ENCODE peak calls at places on chromosomes 12 and 14, in eight cellular contexts. One of them, this sample, is unnamed.

GRCh38 chr12:76031081-76031413 is 529 bp downstream of the PHLDA1 start:
- DNase-seq in Caki2: no peak
- DNase-seq in activated CD8-positive, alpha-beta T cell treated with anti-CD3 and anti-CD28 coated beads, Interleukin-2, amount 10 ng/mL, durations not matched to agents 7 days and 5 days: no peak
- DNase-seq in GM12891: no peak
- DNase-seq in left ventricle myocardium superior: no peak
- DNase-seq in GM19239: no peak
- DNase-seq in left lobe of liver: no peak
- DNase-seq in stimulated activated effector memory CD8-positive, alpha-beta T cell treated with anti-CD3 and anti-CD28 coated beads, Interleukin-12 subunit alpha, Interleukin-12 subunit beta, amount 100 ng/mL, for 72 hours: no peak
- DNase-seq in this sample: no peak

GRCh38 chr12:52022841-52023181 is 16.1 kb downstream of the TAMALIN start:
- DNase-seq in Caki2: peak; percentile 90
- DNase-seq in activated CD8-positive, alpha-beta T cell treated with anti-CD3 and anti-CD28 coated beads, Interleukin-2, amount 10 ng/mL, durations not matched to agents 7 days and 5 days: no peak
- DNase-seq in GM12891: no peak
- DNase-seq in left ventricle myocardium superior: no peak
- DNase-seq in GM19239: no peak
- DNase-seq in left lobe of liver: no peak
- DNase-seq in stimulated activated effector memory CD8-positive, alpha-beta T cell treated with anti-CD3 and anti-CD28 coated beads, Interleukin-12 subunit alpha, Interleukin-12 subunit beta, amount 100 ng/mL, for 72 hours: no peak
- DNase-seq in this sample: no peak

GRCh38 chr12:89092297-89092696 is 260.0 kb downstream of the DUSP6 start:
- DNase-seq in Caki2: no peak
- DNase-seq in activated CD8-positive, alpha-beta T cell treated with anti-CD3 and anti-CD28 coated beads, Interleukin-2, amount 10 ng/mL, durations not matched to agents 7 days and 5 days: no peak
- DNase-seq in GM12891: no peak
- DNase-seq in left ventricle myocardium superior: no peak
- DNase-seq in GM19239: no peak
- DNase-seq in left lobe of liver: no peak
- DNase-seq in stimulated activated effector memory CD8-positive, alpha-beta T cell treated with anti-CD3 and anti-CD28 coated beads, Interleukin-12 subunit alpha, Interleukin-12 subunit beta, amount 100 ng/mL, for 72 hours: no peak
- DNase-seq in this sample: no peak

GRCh38 chr14:30906752-30907658 is 32.6 kb downstream of the COCH start:
- DNase-seq in Caki2: peak; percentile 3
- DNase-seq in activated CD8-positive, alpha-beta T cell treated with anti-CD3 and anti-CD28 coated beads, Interleukin-2, amount 10 ng/mL, durations not matched to agents 7 days and 5 days: no peak
- DNase-seq in GM12891: no peak
- DNase-seq in left ventricle myocardium superior: no peak
- DNase-seq in GM19239: no peak
- DNase-seq in left lobe of liver: no peak
- DNase-seq in stimulated activated effector memory CD8-positive, alpha-beta T cell treated with anti-CD3 and anti-CD28 coated beads, Interleukin-12 subunit alpha, Interleukin-12 subunit beta, amount 100 ng/mL, for 72 hours: no peak
- DNase-seq in this sample: no peak

GRCh38 chr12:47755655-47756562 is 2.8 kb downstream of the RAPGEF3 start:
- DNase-seq in Caki2: peak; percentile 66
- DNase-seq in activated CD8-positive, alpha-beta T cell treated with anti-CD3 and anti-CD28 coated beads, Interleukin-2, amount 10 ng/mL, durations not matched to agents 7 days and 5 days: no peak
- DNase-seq in GM12891: no peak
- DNase-seq in left ventricle myocardium superior: no peak
- DNase-seq in GM19239: peak; percentile 79
- DNase-seq in left lobe of liver: no peak
- DNase-seq in stimulated activated effector memory CD8-positive, alpha-beta T cell treated with anti-CD3 and anti-CD28 coated beads, Interleukin-12 subunit alpha, Interleukin-12 subunit beta, amount 100 ng/mL, for 72 hours: no peak
- DNase-seq in this sample: no peak

GRCh38 chr12:66132408-66132807 is 1.9 kb upstream of the LLPH start:
- DNase-seq in Caki2: peak; percentile 82
- DNase-seq in activated CD8-positive, alpha-beta T cell treated with anti-CD3 and anti-CD28 coated beads, Interleukin-2, amount 10 ng/mL, durations not matched to agents 7 days and 5 days: no peak
- DNase-seq in GM12891: no peak
- DNase-seq in left ventricle myocardium superior: no peak
- DNase-seq in GM19239: no peak
- DNase-seq in left lobe of liver: no peak
- DNase-seq in stimulated activated effector memory CD8-positive, alpha-beta T cell treated with anti-CD3 and anti-CD28 coated beads, Interleukin-12 subunit alpha, Interleukin-12 subunit beta, amount 100 ng/mL, for 72 hours: no peak
- DNase-seq in this sample: no peak

GRCh38 chr12:54140958-54141388 is 47.8 kb downstream of the SMUG1 start:
- DNase-seq in Caki2: no peak
- DNase-seq in activated CD8-positive, alpha-beta T cell treated with anti-CD3 and anti-CD28 coated beads, Interleukin-2, amount 10 ng/mL, durations not matched to agents 7 days and 5 days: no peak
- DNase-seq in GM12891: no peak
- DNase-seq in left ventricle myocardium superior: peak; percentile 39
- DNase-seq in GM19239: no peak
- DNase-seq in left lobe of liver: no peak
- DNase-seq in stimulated activated effector memory CD8-positive, alpha-beta T cell treated with anti-CD3 and anti-CD28 coated beads, Interleukin-12 subunit alpha, Interleukin-12 subunit beta, amount 100 ng/mL, for 72 hours: no peak
- DNase-seq in this sample: no peak

GRCh38 chr14:50388256-50388931 is 8.3 kb downstream of the CDKL1 start:
- DNase-seq in Caki2: peak; percentile 84
- DNase-seq in activated CD8-positive, alpha-beta T cell treated with anti-CD3 and anti-CD28 coated beads, Interleukin-2, amount 10 ng/mL, durations not matched to agents 7 days and 5 days: no peak
- DNase-seq in GM12891: no peak
- DNase-seq in left ventricle myocardium superior: no peak
- DNase-seq in GM19239: no peak
- DNase-seq in left lobe of liver: no peak
- DNase-seq in stimulated activated effector memory CD8-positive, alpha-beta T cell treated with anti-CD3 and anti-CD28 coated beads, Interleukin-12 subunit alpha, Interleukin-12 subunit beta, amount 100 ng/mL, for 72 hours: no peak
- DNase-seq in this sample: no peak

GRCh38 chr14:44463386-44464004 is 43.6 kb downstream of the FSCB start:
- DNase-seq in Caki2: no peak
- DNase-seq in activated CD8-positive, alpha-beta T cell treated with anti-CD3 and anti-CD28 coated beads, Interleukin-2, amount 10 ng/mL, durations not matched to agents 7 days and 5 days: no peak
- DNase-seq in GM12891: no peak
- DNase-seq in left ventricle myocardium superior: no peak
- DNase-seq in GM19239: no peak
- DNase-seq in left lobe of liver: no peak
- DNase-seq in stimulated activated effector memory CD8-positive, alpha-beta T cell treated with anti-CD3 and anti-CD28 coated beads, Interleukin-12 subunit alpha, Interleukin-12 subunit beta, amount 100 ng/mL, for 72 hours: no peak
- DNase-seq in this sample: no peak

GRCh38 chr14:96051642-96052540 is 12.7 kb downstream of the C14orf132 start:
- DNase-seq in Caki2: no peak
- DNase-seq in activated CD8-positive, alpha-beta T cell treated with anti-CD3 and anti-CD28 coated beads, Interleukin-2, amount 10 ng/mL, durations not matched to agents 7 days and 5 days: no peak
- DNase-seq in GM12891: no peak
- DNase-seq in left ventricle myocardium superior: no peak
- DNase-seq in GM19239: peak; percentile 25
- DNase-seq in left lobe of liver: peak; percentile 34
- DNase-seq in stimulated activated effector memory CD8-positive, alpha-beta T cell treated with anti-CD3 and anti-CD28 coated beads, Interleukin-12 subunit alpha, Interleukin-12 subunit beta, amount 100 ng/mL, for 72 hours: no peak
- DNase-seq in this sample: no peak

GRCh38 chr14:97719931-97720330 is 922.7 kb downstream of the VRK1 start:
- DNase-seq in Caki2: no peak
- DNase-seq in activated CD8-positive, alpha-beta T cell treated with anti-CD3 and anti-CD28 coated beads, Interleukin-2, amount 10 ng/mL, durations not matched to agents 7 days and 5 days: peak; percentile 56
- DNase-seq in GM12891: no peak
- DNase-seq in left ventricle myocardium superior: no peak
- DNase-seq in GM19239: no peak
- DNase-seq in left lobe of liver: no peak
- DNase-seq in stimulated activated effector memory CD8-positive, alpha-beta T cell treated with anti-CD3 and anti-CD28 coated beads, Interleukin-12 subunit alpha, Interleukin-12 subunit beta, amount 100 ng/mL, for 72 hours: no peak
- DNase-seq in this sample: no peak

GRCh38 chr14:88829685-88830302 is 5.3 kb downstream of the TTC8 start:
- DNase-seq in Caki2: no peak
- DNase-seq in activated CD8-positive, alpha-beta T cell treated with anti-CD3 and anti-CD28 coated beads, Interleukin-2, amount 10 ng/mL, durations not matched to agents 7 days and 5 days: no peak
- DNase-seq in GM12891: no peak
- DNase-seq in left ventricle myocardium superior: no peak
- DNase-seq in GM19239: no peak
- DNase-seq in left lobe of liver: no peak
- DNase-seq in stimulated activated effector memory CD8-positive, alpha-beta T cell treated with anti-CD3 and anti-CD28 coated beads, Interleukin-12 subunit alpha, Interleukin-12 subunit beta, amount 100 ng/mL, for 72 hours: no peak
- DNase-seq in this sample: no peak

GRCh38 chr12:49664591-49665146 is 41.3 kb downstream of the PRPF40B start:
- DNase-seq in Caki2: no peak
- DNase-seq in activated CD8-positive, alpha-beta T cell treated with anti-CD3 and anti-CD28 coated beads, Interleukin-2, amount 10 ng/mL, durations not matched to agents 7 days and 5 days: no peak
- DNase-seq in GM12891: no peak
- DNase-seq in left ventricle myocardium superior: no peak
- DNase-seq in GM19239: peak; percentile 40
- DNase-seq in left lobe of liver: no peak
- DNase-seq in stimulated activated effector memory CD8-positive, alpha-beta T cell treated with anti-CD3 and anti-CD28 coated beads, Interleukin-12 subunit alpha, Interleukin-12 subunit beta, amount 100 ng/mL, for 72 hours: no peak
- DNase-seq in this sample: no peak

This sample was measured in natural killer cell treated with Interleukin-12 subunit alpha and Interleukin-12 subunit beta and Interleukin-15 and Interleukin-18, amount 100 ng/mL, for 72 hours.